ENCODE peak calls at places on chromosomes 1 and 21, in nine cellular contexts. One of them, this sample, is unnamed.

GRCh38 chr1:155005076-155005971 is 2.7 kb downstream of the ZBTB7B start:
- DNase-seq in activated CD8-positive, alpha-beta memory T cell treated with anti-CD3 and anti-CD28 coated beads for 48 hours: no peak
- DNase-seq in fibroblast of mammary gland: no peak
- DNase-seq in ovary: no peak
- DNase-seq in heart right ventricle: peak
- DNase-seq in posterior cingulate gyrus: peak
- DNase-seq in NCI-H345: peak
- DNase-seq in GM23248: peak
- DNase-seq in neural progenitor cell: no peak
- DNase-seq in this sample: no peak

GRCh38 chr1:18100493-18101063 is 7.0 kb upstream of the IGSF21 start:
- DNase-seq in fibroblast of mammary gland: peak
- DNase-seq in activated CD8-positive, alpha-beta memory T cell treated with anti-CD3 and anti-CD28 coated beads for 48 hours: no peak
- DNase-seq in neural progenitor cell: peak
- DNase-seq in NCI-H345: peak
- DNase-seq in posterior cingulate gyrus: peak
- DNase-seq in GM23248: peak
- DNase-seq in heart right ventricle: peak
- DNase-seq in ovary: no peak
- DNase-seq in this sample: peak

GRCh38 chr1:23745515-23745914 is 2.2 kb downstream of the ELOA start:
- DNase-seq in heart right ventricle: no peak
- DNase-seq in GM23248: peak
- DNase-seq in fibroblast of mammary gland: peak
- DNase-seq in posterior cingulate gyrus: no peak
- DNase-seq in ovary: no peak
- DNase-seq in neural progenitor cell: peak
- DNase-seq in NCI-H345: no peak
- DNase-seq in activated CD8-positive, alpha-beta memory T cell treated with anti-CD3 and anti-CD28 coated beads for 48 hours: no peak
- DNase-seq in this sample: no peak

GRCh38 chr1:51642739-51643142 is 25.8 kb downstream of the OSBPL9 start:
- DNase-seq in activated CD8-positive, alpha-beta memory T cell treated with anti-CD3 and anti-CD28 coated beads for 48 hours: no peak
- DNase-seq in neural progenitor cell: no peak
- DNase-seq in ovary: no peak
- DNase-seq in posterior cingulate gyrus: no peak
- DNase-seq in NCI-H345: no peak
- DNase-seq in GM23248: peak
- DNase-seq in fibroblast of mammary gland: peak
- DNase-seq in heart right ventricle: no peak
- DNase-seq in this sample: no peak

GRCh38 chr1:234726359-234726836 is 116.4 kb upstream of the IRF2BP2 start:
- DNase-seq in neural progenitor cell: peak
- DNase-seq in ovary: peak
- DNase-seq in NCI-H345: peak
- DNase-seq in heart right ventricle: no peak
- DNase-seq in GM23248: no peak
- DNase-seq in posterior cingulate gyrus: no peak
- DNase-seq in activated CD8-positive, alpha-beta memory T cell treated with anti-CD3 and anti-CD28 coated beads for 48 hours: no peak
- DNase-seq in fibroblast of mammary gland: no peak
- DNase-seq in this sample: no peak

GRCh38 chr1:212219679-212220463 is 65.3 kb upstream of the PPP2R5A start:
- DNase-seq in posterior cingulate gyrus: no peak
- DNase-seq in ovary: no peak
- DNase-seq in fibroblast of mammary gland: no peak
- DNase-seq in GM23248: no peak
- DNase-seq in NCI-H345: no peak
- DNase-seq in activated CD8-positive, alpha-beta memory T cell treated with anti-CD3 and anti-CD28 coated beads for 48 hours: no peak
- DNase-seq in heart right ventricle: no peak
- DNase-seq in neural progenitor cell: peak
- DNase-seq in this sample: no peak

GRCh38 chr1:192654607-192655389 is 18.9 kb downstream of the RGS13 start:
- DNase-seq in activated CD8-positive, alpha-beta memory T cell treated with anti-CD3 and anti-CD28 coated beads for 48 hours: no peak
- DNase-seq in GM23248: peak
- DNase-seq in fibroblast of mammary gland: peak
- DNase-seq in NCI-H345: no peak
- DNase-seq in ovary: no peak
- DNase-seq in heart right ventricle: no peak
- DNase-seq in posterior cingulate gyrus: no peak
- DNase-seq in neural progenitor cell: no peak
- DNase-seq in this sample: no peak

GRCh38 chr1:223133824-223134435 is 9.1 kb downstream of the TLR5 start:
- DNase-seq in GM23248: peak
- DNase-seq in activated CD8-positive, alpha-beta memory T cell treated with anti-CD3 and anti-CD28 coated beads for 48 hours: peak
- DNase-seq in posterior cingulate gyrus: peak
- DNase-seq in ovary: peak
- DNase-seq in NCI-H345: peak
- DNase-seq in fibroblast of mammary gland: peak
- DNase-seq in heart right ventricle: peak
- DNase-seq in neural progenitor cell: peak
- DNase-seq in this sample: peak

GRCh38 chr1:41313661-41314131 is 47.5 kb upstream of the FOXO6 start:
- DNase-seq in neural progenitor cell: peak
- DNase-seq in GM23248: peak
- DNase-seq in fibroblast of mammary gland: peak
- DNase-seq in heart right ventricle: no peak
- DNase-seq in ovary: no peak
- DNase-seq in activated CD8-positive, alpha-beta memory T cell treated with anti-CD3 and anti-CD28 coated beads for 48 hours: no peak
- DNase-seq in NCI-H345: no peak
- DNase-seq in posterior cingulate gyrus: no peak
- DNase-seq in this sample: no peak

GRCh38 chr1:59290173-59290954 is 6.5 kb upstream of the FGGY start:
- DNase-seq in heart right ventricle: peak
- DNase-seq in ovary: no peak
- DNase-seq in posterior cingulate gyrus: no peak
- DNase-seq in fibroblast of mammary gland: peak
- DNase-seq in neural progenitor cell: peak
- DNase-seq in activated CD8-positive, alpha-beta memory T cell treated with anti-CD3 and anti-CD28 coated beads for 48 hours: no peak
- DNase-seq in GM23248: peak
- DNase-seq in NCI-H345: peak
- DNase-seq in this sample: no peak

GRCh38 chr1:40352126-40352525 is 21.4 kb upstream of the SMAP2 start:
- DNase-seq in fibroblast of mammary gland: no peak
- DNase-seq in activated CD8-positive, alpha-beta memory T cell treated with anti-CD3 and anti-CD28 coated beads for 48 hours: no peak
- DNase-seq in posterior cingulate gyrus: no peak
- DNase-seq in NCI-H345: no peak
- DNase-seq in GM23248: no peak
- DNase-seq in neural progenitor cell: no peak
- DNase-seq in ovary: no peak
- DNase-seq in heart right ventricle: no peak
- DNase-seq in this sample: no peak

GRCh38 chr1:192793983-192794767 is 14.7 kb upstream of the RGS2 start:
- DNase-seq in heart right ventricle: no peak
- DNase-seq in GM23248: peak
- DNase-seq in NCI-H345: no peak
- DNase-seq in activated CD8-positive, alpha-beta memory T cell treated with anti-CD3 and anti-CD28 coated beads for 48 hours: no peak
- DNase-seq in posterior cingulate gyrus: no peak
- DNase-seq in ovary: no peak
- DNase-seq in fibroblast of mammary gland: no peak
- DNase-seq in neural progenitor cell: no peak
- DNase-seq in this sample: no peak

GRCh38 chr1:203440780-203441179 is 34.8 kb upstream of the PRELP start:
- DNase-seq in heart right ventricle: peak
- DNase-seq in ovary: peak
- DNase-seq in posterior cingulate gyrus: peak
- DNase-seq in GM23248: peak
- DNase-seq in activated CD8-positive, alpha-beta memory T cell treated with anti-CD3 and anti-CD28 coated beads for 48 hours: no peak
- DNase-seq in fibroblast of mammary gland: peak
- DNase-seq in neural progenitor cell: peak
- DNase-seq in NCI-H345: peak
- DNase-seq in this sample: peak

GRCh38 chr1:52127181-52128175 is 14.4 kb upstream of the ZFYVE9 start:
- DNase-seq in ovary: no peak
- DNase-seq in GM23248: peak
- DNase-seq in activated CD8-positive, alpha-beta memory T cell treated with anti-CD3 and anti-CD28 coated beads for 48 hours: no peak
- DNase-seq in NCI-H345: peak
- DNase-seq in posterior cingulate gyrus: no peak
- DNase-seq in neural progenitor cell: no peak
- DNase-seq in fibroblast of mammary gland: peak
- DNase-seq in heart right ventricle: no peak
- DNase-seq in this sample: no peak

GRCh38 chr1:194233069-194233468 is 1046.7 kb upstream of the B3GALT2 start:
- DNase-seq in GM23248: no peak
- DNase-seq in activated CD8-positive, alpha-beta memory T cell treated with anti-CD3 and anti-CD28 coated beads for 48 hours: no peak
- DNase-seq in heart right ventricle: no peak
- DNase-seq in NCI-H345: no peak
- DNase-seq in posterior cingulate gyrus: no peak
- DNase-seq in ovary: no peak
- DNase-seq in neural progenitor cell: no peak
- DNase-seq in fibroblast of mammary gland: no peak
- DNase-seq in this sample: no peak

GRCh38 chr1:25195835-25196234 is 36.5 kb downstream of the SYF2 start:
- DNase-seq in activated CD8-positive, alpha-beta memory T cell treated with anti-CD3 and anti-CD28 coated beads for 48 hours: no peak
- DNase-seq in NCI-H345: peak
- DNase-seq in heart right ventricle: no peak
- DNase-seq in ovary: no peak
- DNase-seq in neural progenitor cell: no peak
- DNase-seq in posterior cingulate gyrus: no peak
- DNase-seq in fibroblast of mammary gland: no peak
- DNase-seq in GM23248: no peak
- DNase-seq in this sample: no peak

GRCh38 chr1:198486903-198487302 is 53.6 kb downstream of the ATP6V1G3 start:
- DNase-seq in GM23248: no peak
- DNase-seq in fibroblast of mammary gland: no peak
- DNase-seq in ovary: no peak
- DNase-seq in activated CD8-positive, alpha-beta memory T cell treated with anti-CD3 and anti-CD28 coated beads for 48 hours: no peak
- DNase-seq in neural progenitor cell: no peak
- DNase-seq in posterior cingulate gyrus: no peak
- DNase-seq in NCI-H345: no peak
- DNase-seq in heart right ventricle: no peak
- DNase-seq in this sample: no peak

GRCh38 chr1:103525607-103526507 is at the start of gene RNPC3:
- DNase-seq in heart right ventricle: peak
- DNase-seq in posterior cingulate gyrus: peak
- DNase-seq in GM23248: peak
- DNase-seq in NCI-H345: peak
- DNase-seq in fibroblast of mammary gland: peak
- DNase-seq in neural progenitor cell: peak
- DNase-seq in activated CD8-positive, alpha-beta memory T cell treated with anti-CD3 and anti-CD28 coated beads for 48 hours: peak
- DNase-seq in ovary: peak
- DNase-seq in this sample: peak

GRCh38 chr1:33305016-33305415 is 15.9 kb downstream of the A3GALT2 start:
- DNase-seq in heart right ventricle: no peak
- DNase-seq in neural progenitor cell: no peak
- DNase-seq in activated CD8-positive, alpha-beta memory T cell treated with anti-CD3 and anti-CD28 coated beads for 48 hours: no peak
- DNase-seq in NCI-H345: no peak
- DNase-seq in ovary: no peak
- DNase-seq in fibroblast of mammary gland: no peak
- DNase-seq in GM23248: no peak
- DNase-seq in posterior cingulate gyrus: no peak
- DNase-seq in this sample: no peak

GRCh38 chr1:84253891-84254290 is 47.6 kb upstream of the SAMD13 start:
- DNase-seq in posterior cingulate gyrus: peak
- DNase-seq in ovary: no peak
- DNase-seq in heart right ventricle: peak
- DNase-seq in activated CD8-positive, alpha-beta memory T cell treated with anti-CD3 and anti-CD28 coated beads for 48 hours: no peak
- DNase-seq in neural progenitor cell: no peak
- DNase-seq in fibroblast of mammary gland: peak
- DNase-seq in NCI-H345: peak
- DNase-seq in GM23248: peak
- DNase-seq in this sample: peak

GRCh38 chr21:30268608-30269197 is 14.0 kb downstream of the KRTAP24-1 start:
- DNase-seq in heart right ventricle: no peak
- DNase-seq in posterior cingulate gyrus: no peak
- DNase-seq in fibroblast of mammary gland: peak
- DNase-seq in neural progenitor cell: peak
- DNase-seq in GM23248: peak
- DNase-seq in NCI-H345: no peak
- DNase-seq in activated CD8-positive, alpha-beta memory T cell treated with anti-CD3 and anti-CD28 coated beads for 48 hours: no peak
- DNase-seq in ovary: no peak
- DNase-seq in this sample: no peak

GRCh38 chr1:91559046-91559750 is 58.5 kb downstream of the CDC7 start:
- DNase-seq in activated CD8-positive, alpha-beta memory T cell treated with anti-CD3 and anti-CD28 coated beads for 48 hours: no peak
- DNase-seq in ovary: no peak
- DNase-seq in posterior cingulate gyrus: no peak
- DNase-seq in fibroblast of mammary gland: no peak
- DNase-seq in GM23248: no peak
- DNase-seq in neural progenitor cell: no peak
- DNase-seq in NCI-H345: no peak
- DNase-seq in heart right ventricle: no peak
- DNase-seq in this sample: no peak

GRCh38 chr1:229066591-229066990 is 204.3 kb upstream of the RAB4A start:
- DNase-seq in activated CD8-positive, alpha-beta memory T cell treated with anti-CD3 and anti-CD28 coated beads for 48 hours: no peak
- DNase-seq in posterior cingulate gyrus: no peak
- DNase-seq in fibroblast of mammary gland: no peak
- DNase-seq in GM23248: no peak
- DNase-seq in neural progenitor cell: no peak
- DNase-seq in NCI-H345: no peak
- DNase-seq in heart right ventricle: no peak
- DNase-seq in ovary: no peak
- DNase-seq in this sample: no peak

GRCh38 chr1:55284856-55285255 is 69.7 kb upstream of the USP24 start:
- DNase-seq in posterior cingulate gyrus: no peak
- DNase-seq in GM23248: peak
- DNase-seq in neural progenitor cell: peak
- DNase-seq in heart right ventricle: no peak
- DNase-seq in NCI-H345: peak
- DNase-seq in ovary: no peak
- DNase-seq in activated CD8-positive, alpha-beta memory T cell treated with anti-CD3 and anti-CD28 coated beads for 48 hours: no peak
- DNase-seq in fibroblast of mammary gland: peak
- DNase-seq in this sample: no peak

GRCh38 chr1:54742262-54742661 is 22.1 kb downstream of the PARS2 start:
- DNase-seq in heart right ventricle: no peak
- DNase-seq in fibroblast of mammary gland: peak
- DNase-seq in neural progenitor cell: no peak
- DNase-seq in GM23248: peak
- DNase-seq in activated CD8-positive, alpha-beta memory T cell treated with anti-CD3 and anti-CD28 coated beads for 48 hours: no peak
- DNase-seq in NCI-H345: no peak
- DNase-seq in ovary: no peak
- DNase-seq in posterior cingulate gyrus: no peak
- DNase-seq in this sample: no peak

GRCh38 chr21:44653656-44654575 is 543 bp downstream of the KRTAP12-4 start:
- DNase-seq in neural progenitor cell: no peak
- DNase-seq in activated CD8-positive, alpha-beta memory T cell treated with anti-CD3 and anti-CD28 coated beads for 48 hours: no peak
- DNase-seq in GM23248: no peak
- DNase-seq in fibroblast of mammary gland: no peak
- DNase-seq in NCI-H345: peak
- DNase-seq in ovary: no peak
- DNase-seq in heart right ventricle: no peak
- DNase-seq in posterior cingulate gyrus: no peak
- DNase-seq in this sample: no peak

GRCh38 chr21:43211085-43212071 is 42.6 kb downstream of the CRYAA start:
- DNase-seq in heart right ventricle: peak
- DNase-seq in activated CD8-positive, alpha-beta memory T cell treated with anti-CD3 and anti-CD28 coated beads for 48 hours: no peak
- DNase-seq in posterior cingulate gyrus: no peak
- DNase-seq in neural progenitor cell: peak
- DNase-seq in fibroblast of mammary gland: no peak
- DNase-seq in NCI-H345: no peak
- DNase-seq in ovary: peak
- DNase-seq in GM23248: peak
- DNase-seq in this sample: no peak

GRCh38 chr1:198657550-198658064 is 18.8 kb downstream of the PTPRC start:
- DNase-seq in heart right ventricle: no peak
- DNase-seq in GM23248: peak
- DNase-seq in ovary: no peak
- DNase-seq in NCI-H345: no peak
- DNase-seq in activated CD8-positive, alpha-beta memory T cell treated with anti-CD3 and anti-CD28 coated beads for 48 hours: no peak
- DNase-seq in fibroblast of mammary gland: peak
- DNase-seq in neural progenitor cell: no peak
- DNase-seq in posterior cingulate gyrus: no peak
- DNase-seq in this sample: no peak

GRCh38 chr1:183185941-183186490 is at the start of gene LAMC2:
- DNase-seq in NCI-H345: peak
- DNase-seq in neural progenitor cell: peak
- DNase-seq in heart right ventricle: no peak
- DNase-seq in activated CD8-positive, alpha-beta memory T cell treated with anti-CD3 and anti-CD28 coated beads for 48 hours: no peak
- DNase-seq in GM23248: no peak
- DNase-seq in posterior cingulate gyrus: no peak
- DNase-seq in ovary: peak
- DNase-seq in fibroblast of mammary gland: no peak
- DNase-seq in this sample: no peak

GRCh38 chr1:169877800-169878491 is 15.8 kb downstream of the SCYL3 start:
- DNase-seq in posterior cingulate gyrus: no peak
- DNase-seq in NCI-H345: no peak
- DNase-seq in GM23248: peak
- DNase-seq in ovary: no peak
- DNase-seq in activated CD8-positive, alpha-beta memory T cell treated with anti-CD3 and anti-CD28 coated beads for 48 hours: no peak
- DNase-seq in heart right ventricle: no peak
- DNase-seq in neural progenitor cell: no peak
- DNase-seq in fibroblast of mammary gland: peak
- DNase-seq in this sample: no peak

GRCh38 chr1:109498161-109498801 is 4.4 kb downstream of the CYB561D1 start:
- DNase-seq in activated CD8-positive, alpha-beta memory T cell treated with anti-CD3 and anti-CD28 coated beads for 48 hours: no peak
- DNase-seq in neural progenitor cell: peak
- DNase-seq in GM23248: peak
- DNase-seq in posterior cingulate gyrus: peak
- DNase-seq in heart right ventricle: no peak
- DNase-seq in fibroblast of mammary gland: peak
- DNase-seq in NCI-H345: no peak
- DNase-seq in ovary: no peak
- DNase-seq in this sample: no peak

This sample was measured in frontal cortex.